ENCODE peak calls at places on chromosomes 2 and 18, in ten cellular contexts. O is mesothelial cell of epicardium, E is ascending aorta, D is PC-9, H is type B pancreatic cell, V is GM23338, R is heart left ventricle, U is left lung, C is left ventricle myocardium inferior, I is fibroblast of pulmonary artery. N is an unnamed sample.

GRCh38 chr2:218856168-218856895 is 3.3 kb upstream of the WNT6 start:
- DNase-seq in O (no peak), E (no peak), D (no peak), H (no peak), V (no peak), R (no peak), U (no peak), C (no peak), I (no peak), N (no peak)

GRCh38 chr2:159755788-159756187 is 42.2 kb downstream of the CD302 start:
- DNase-seq in O (no peak), E (no peak), D (peak), H (no peak), V (peak), R (no peak), U (no peak), C (no peak), I (peak), N (no peak)

GRCh38 chr2:216426166-216426777 is 14.0 kb downstream of the SMARCAL1 start:
- DNase-seq in O (no peak), E (no peak), D (no peak), H (no peak), V (no peak), R (no peak), U (no peak), C (no peak), I (peak), N (no peak)

GRCh38 chr18:48621240-48621639 is 82.4 kb downstream of the CTIF start:
- DNase-seq in O (no peak), E (no peak), D (no peak), H (no peak), V (no peak), R (no peak), U (no peak), C (no peak), I (peak), N (no peak)

GRCh38 chr2:176516051-176516601 is 246.9 kb downstream of the MTX2 start:
- DNase-seq in O (no peak), E (no peak), D (no peak), H (no peak), V (no peak), R (no peak), U (no peak), C (no peak), I (no peak), N (no peak)

GRCh38 chr2:1625281-1626001 is 118.9 kb downstream of the PXDN start:
- DNase-seq in O (no peak), E (no peak), D (peak), H (no peak), V (peak), R (no peak), U (peak), C (no peak), I (peak), N (peak)

GRCh38 chr2:72915907-72916742 is 1.2 kb upstream of the EMX1 start:
- DNase-seq in O (peak), E (no peak), D (peak), H (peak), V (peak), R (no peak), U (peak), C (no peak), I (no peak), N (peak)

GRCh38 chr2:163662141-163662780 is 73.5 kb downstream of the FIGN start:
- DNase-seq in O (no peak), E (no peak), D (no peak), H (no peak), V (no peak), R (no peak), U (no peak), C (no peak), I (peak), N (no peak)

GRCh38 chr18:53380063-53380639 is 844.3 kb downstream of the MBD2 start:
- DNase-seq in O (no peak), E (no peak), D (no peak), H (no peak), V (peak), R (no peak), U (no peak), C (no peak), I (peak), N (no peak)

GRCh38 chr2:149650006-149650405 is 62.4 kb upstream of the MMADHC start:
- DNase-seq in O (no peak), E (no peak), D (no peak), H (no peak), V (no peak), R (no peak), U (no peak), C (no peak), I (peak), N (no peak)

GRCh38 chr2:232714969-232715368 is 17.8 kb downstream of the GIGYF2 start:
- DNase-seq in O (no peak), E (no peak), D (no peak), H (no peak), V (no peak), R (no peak), U (no peak), C (no peak), I (no peak), N (no peak)

GRCh38 chr2:201795608-201796477 is 10.5 kb upstream of the CDK15 start:
- DNase-seq in O (no peak), E (no peak), D (no peak), H (no peak), V (peak), R (no peak), U (no peak), C (no peak), I (peak), N (no peak)

GRCh38 chr2:140353541-140353940 is 1573.4 kb upstream of the NXPH2 start:
- DNase-seq in O (no peak), E (no peak), D (no peak), H (no peak), V (no peak), R (no peak), U (no peak), C (no peak), I (peak), N (no peak)

GRCh38 chr2:9336534-9337354 is 86.6 kb downstream of the ITGB1BP1 start:
- DNase-seq in O (peak), E (peak), D (peak), H (no peak), V (no peak), R (no peak), U (no peak), C (no peak), I (peak), N (no peak)

GRCh38 chr2:42659601-42660000 is 91.2 kb downstream of the MTA3 start:
- DNase-seq in O (no peak), E (no peak), D (no peak), H (no peak), V (peak), R (no peak), U (no peak), C (no peak), I (peak), N (no peak)

GRCh38 chr2:138744709-138745108 is 35.5 kb downstream of the NXPH2 start:
- DNase-seq in O (no peak), E (no peak), D (no peak), H (no peak), V (no peak), R (no peak), U (no peak), C (no peak), I (no peak), N (no peak)

GRCh38 chr18:63528863-63529492 is 13.2 kb upstream of the SERPINB12 start:
- DNase-seq in O (no peak), E (no peak), D (no peak), H (no peak), V (no peak), R (no peak), U (no peak), C (no peak), I (no peak), N (no peak)

GRCh38 chr2:140643761-140644187 is 1487.0 kb downstream of the LRP1B start:
- DNase-seq in O (no peak), E (no peak), D (peak), H (no peak), V (no peak), R (no peak), U (no peak), C (no peak), I (peak), N (no peak)

GRCh38 chr2:7672027-7672684 is 754.9 kb downstream of the RNF144A start:
- DNase-seq in O (no peak), E (no peak), D (peak), H (no peak), V (peak), R (peak), U (no peak), C (peak), I (peak), N (no peak)

GRCh38 chr2:20619624-20620024 is 31.3 kb downstream of the HS1BP3 start:
- DNase-seq in O (no peak), E (peak), D (no peak), H (no peak), V (no peak), R (peak), U (peak), C (peak), I (no peak), N (peak)

GRCh38 chr2:75608684-75609333 is 37.8 kb upstream of the MRPL19 start:
- DNase-seq in O (peak), E (no peak), D (peak), H (peak), V (peak), R (peak), U (peak), C (peak), I (peak), N (no peak)
- TF ChIP-seq CTCF in O (peak), E (peak), D (peak), H (peak), V (peak), R (peak), U (peak), C (peak), I (peak), N (peak)

GRCh38 chr2:135800513-135801460 is 36.2 kb downstream of the LCT start:
- DNase-seq in O (no peak), E (no peak), D (no peak), H (no peak), V (no peak), R (no peak), U (no peak), C (no peak), I (no peak), N (no peak)

GRCh38 chr2:135797497-135798274 is 39.3 kb downstream of the LCT start:
- DNase-seq in O (peak), E (peak), D (peak), H (no peak), V (peak), R (peak), U (peak), C (peak), I (peak), N (no peak)

GRCh38 chr2:135798762-135799161 is 38.2 kb downstream of the LCT start:
- DNase-seq in O (no peak), E (no peak), D (no peak), H (no peak), V (peak), R (no peak), U (no peak), C (no peak), I (peak), N (no peak)

GRCh38 chr2:135798275-135798705 is 38.7 kb downstream of the LCT start:
- DNase-seq in O (no peak), E (no peak), D (no peak), H (no peak), V (no peak), R (no peak), U (no peak), C (no peak), I (no peak), N (no peak)

DNA sequence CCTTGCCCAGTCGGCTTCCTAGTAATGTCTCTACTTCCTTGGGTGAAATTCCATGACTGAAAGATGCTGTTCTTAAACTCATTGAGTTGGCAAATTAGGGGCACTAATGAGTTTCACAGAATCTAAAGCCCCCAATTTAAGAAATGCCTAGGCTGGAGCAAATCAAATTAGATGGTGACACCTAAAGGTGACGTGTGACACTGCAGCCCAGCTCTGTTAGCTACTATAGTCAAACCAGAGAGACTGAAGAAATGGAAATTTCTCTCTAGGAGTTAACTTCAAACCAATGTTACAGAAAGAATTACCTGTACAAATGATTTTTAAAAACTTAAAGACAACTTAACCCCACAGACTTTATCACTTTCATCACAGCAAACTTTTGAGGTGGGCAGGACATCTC is 37.2 kb downstream of the LCT start:
- DNase-seq in O (no peak), E (no peak), D (no peak), H (no peak), V (peak), R (no peak), U (no peak), C (no peak), I (no peak), N (no peak)
- TF ChIP-seq CTCF in O (no peak), E (no peak), D (no peak), H (peak), V (peak), R (no peak), U (no peak), C (no peak), I (no peak), N (peak)

GRCh38 chr2:205797866-205798265 is 115.6 kb downstream of the NRP2 start:
- DNase-seq in O (no peak), E (no peak), D (no peak), H (no peak), V (no peak), R (no peak), U (no peak), C (no peak), I (no peak), N (no peak)

GRCh38 chr2:205800804-205801203 is 118.5 kb downstream of the NRP2 start:
- DNase-seq in O (no peak), E (no peak), D (no peak), H (no peak), V (no peak), R (no peak), U (peak), C (no peak), I (peak), N (no peak)

GRCh38 chr2:205803507-205803906 is 121.2 kb downstream of the NRP2 start:
- DNase-seq in O (no peak), E (no peak), D (no peak), H (no peak), V (no peak), R (no peak), U (no peak), C (no peak), I (no peak), N (no peak)

GRCh38 chr2:205800257-205800656 is 118.0 kb downstream of the NRP2 start:
- DNase-seq in O (no peak), E (no peak), D (no peak), H (no peak), V (no peak), R (no peak), U (no peak), C (no peak), I (peak), N (no peak)

GRCh38 chr2:205802069-205802468 is 119.8 kb downstream of the NRP2 start:
- DNase-seq in O (no peak), E (no peak), D (no peak), H (no peak), V (no peak), R (no peak), U (peak), C (no peak), I (no peak), N (no peak)
- TF ChIP-seq CTCF in O (no peak), E (no peak), D (no peak), H (no peak), V (no peak), R (no peak), U (no peak), C (no peak), I (no peak), N (no peak)

DNA sequence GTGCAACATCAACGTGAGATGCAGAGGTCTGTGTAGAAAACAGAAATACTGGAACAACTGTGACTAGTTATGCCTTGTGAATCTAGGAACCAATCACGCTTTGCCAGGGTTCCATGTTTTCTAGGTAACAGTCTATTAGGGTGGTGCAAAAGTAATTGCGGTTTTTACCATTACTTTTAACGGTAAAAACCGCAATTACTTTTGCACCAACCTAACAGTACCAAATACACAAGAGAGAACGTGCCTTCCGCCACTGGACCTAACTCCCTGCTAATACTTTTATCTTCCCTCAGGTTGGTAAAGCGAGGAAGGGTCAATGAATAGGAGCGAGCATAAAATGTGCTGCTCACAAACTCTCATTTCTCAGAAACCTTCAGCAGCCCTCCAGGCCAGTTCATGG is 47.1 kb downstream of the PLEKHM3 start:
- DNase-seq in O (no peak), E (no peak), D (no peak), H (no peak), V (no peak), R (no peak), U (no peak), C (no peak), I (no peak), N (no peak)
- TF ChIP-seq CTCF in O (no peak), E (no peak), D (no peak), H (no peak), V (no peak), R (no peak), U (no peak), C (no peak), I (no peak), N (no peak)

N was measured in chondrocyte.